ENCODE peak calls at places on chromosomes 3 and 15, in five cellular contexts. G, F, P, W and I are unnamed samples.

GRCh38 chr3:170749765-170750477 is 120.1 kb downstream of the RPL22L1 start:
- DNase-seq in G (no peak), W (no peak), F (no peak), P (no peak), I (no peak)

GRCh38 chr15:78083687-78084358 is 6.3 kb upstream of the TBC1D2B start:
- DNase-seq in F (no peak), G (peak; percentile 44), W (no peak), P (no peak), I (peak; percentile 56)

GRCh38 chr15:74338676-74339075 is 28.8 kb downstream of the CYP11A1 start:
- DNase-seq in F (no peak), W (no peak), G (no peak), P (no peak), I (no peak)

GRCh38 chr3:10529809-10530208 is 24.4 kb upstream of the ATP2B2 start:
- DNase-seq in F (no peak), W (no peak), G (peak; percentile 11), P (no peak), I (peak; percentile 6)

GRCh38 chr3:196989721-196990262 is 21.2 kb upstream of the PIGZ start:
- DNase-seq in F (no peak), W (no peak), G (peak; percentile 39), P (no peak), I (no peak)

GRCh38 chr3:134603480-134603879 is 47.3 kb downstream of the KY start:
- DNase-seq in F (no peak), P (no peak), G (no peak), W (no peak), I (no peak)

GRCh38 chr3:56826831-56827722 is 25.3 kb upstream of the ARHGEF3 start:
- DNase-seq in P (no peak), F (no peak), W (no peak), G (no peak), I (no peak)

GRCh38 chr3:49519266-49519665 is 35.0 kb upstream of the BSN start:
- DNase-seq in G (no peak), F (no peak), W (no peak), P (no peak), I (no peak)

GRCh38 chr3:35800960-35801459 is 161.7 kb downstream of the ARPP21 start:
- DNase-seq in W (no peak), F (no peak), G (no peak), P (no peak), I (no peak)

GRCh38 chr3:141699907-141700306 is 38.2 kb upstream of the RNF7 start:
- DNase-seq in G (no peak), P (no peak), F (no peak), W (no peak), I (no peak)

DNA sequence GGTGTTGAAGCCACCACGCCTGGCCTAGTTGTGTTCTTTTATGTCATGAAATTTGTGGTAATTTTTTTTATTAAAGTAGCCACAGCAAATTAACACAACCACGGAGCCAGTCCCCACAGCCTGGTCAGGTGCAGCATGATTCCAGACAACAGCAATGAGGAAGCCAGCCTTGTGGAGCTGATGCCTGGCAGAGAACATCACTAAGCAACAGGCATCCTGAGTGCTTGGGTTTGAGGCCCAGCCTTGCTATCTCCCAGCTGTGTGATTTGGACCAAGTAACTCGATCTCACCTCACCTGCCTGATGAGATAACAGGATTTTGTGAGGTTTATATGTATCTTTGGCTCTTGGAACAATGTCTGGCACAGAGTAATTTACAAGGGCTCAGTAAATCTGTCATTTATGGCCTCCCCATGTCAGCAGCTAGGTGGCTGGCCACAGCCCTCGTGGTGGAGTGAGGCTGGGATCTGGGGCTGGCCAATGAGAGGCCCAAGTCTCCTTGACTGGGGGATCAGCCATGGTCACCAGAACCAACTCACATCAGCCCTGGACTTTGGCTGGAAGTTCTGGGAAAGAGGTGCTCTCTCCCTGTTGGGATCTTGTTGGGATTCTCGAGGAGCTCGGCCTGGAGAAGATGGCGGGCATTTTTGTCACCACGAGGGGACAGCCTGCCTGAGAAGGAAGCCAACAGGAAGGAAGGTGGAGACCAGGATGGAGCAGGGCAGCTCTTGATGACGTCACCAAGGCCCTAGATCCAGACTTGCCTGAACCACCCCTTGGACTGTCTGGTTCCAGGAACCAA is 22.8 kb upstream of the FLNB start:
- DNase-seq in G (no peak), P (no peak), W (no peak), F (no peak), I (no peak)
- H3K4me1 ChIP-seq in G (peaks cover 20% of the 10 kb centered on the region), P (peaks cover 6% of the 10 kb centered on the region), W (no peaks in the 10 kb centered on the region), F (peaks cover 67% of the 10 kb centered on the region), I (peaks cover 10% of the 10 kb centered on the region)

GRCh38 chr3:151576524-151576923 is 115.7 kb upstream of the IGSF10 start:
- DNase-seq in W (no peak), G (no peak), F (no peak), P (no peak), I (no peak)

GRCh38 chr3:151581046-151581445 is 120.2 kb upstream of the IGSF10 start:
- DNase-seq in W (no peak), F (no peak), G (no peak), P (no peak), I (no peak)

GRCh38 chr3:151580592-151580991 is 119.7 kb upstream of the IGSF10 start:
- DNase-seq in W (no peak), G (no peak), P (no peak), F (no peak), I (no peak)

GRCh38 chr3:151578495-151578894 is 117.6 kb upstream of the IGSF10 start:
- DNase-seq in P (no peak), F (no peak), G (no peak), W (no peak), I (no peak)

GRCh38 chr3:151579571-151580270 is 118.9 kb upstream of the IGSF10 start:
- DNase-seq in F (no peak), P (no peak), W (no peak), G (no peak), I (no peak)
- H3K27ac ChIP-seq in F (no peak overlapping the region), P (no peak overlapping the region), W (no peak overlapping the region), G (no peak overlapping the region), I (no peak overlapping the region)

GRCh38 chr15:45662375-45662774 is 27.5 kb downstream of the SQOR start:
- DNase-seq in W (no peak), G (no peak), F (no peak), P (no peak), I (no peak)
- TF ChIP-seq CTCF in W (no peak), G (no peak), F (no peak), P (no peak), I (no peak)

GRCh38 chr3:146464783-146465182 is 4.6 kb downstream of the PLSCR2 start:
- DNase-seq in P (no peak), W (no peak), G (no peak), F (no peak), I (no peak)

GRCh38 chr3:146465713-146466465 is 3.5 kb downstream of the PLSCR2 start:
- DNase-seq in P (no peak), W (no peak), G (no peak), F (no peak), I (no peak)

GRCh38 chr3:146464005-146464595 is 5.3 kb downstream of the PLSCR2 start:
- DNase-seq in F (no peak), W (no peak), G (no peak), P (no peak), I (no peak)

GRCh38 chr3:146468234-146468931 is 978 bp downstream of the PLSCR2 start:
- DNase-seq in P (no peak), W (peak; percentile 20), F (no peak), G (no peak), I (peak; percentile 50)

GRCh38 chr3:146466596-146466995 is 2.8 kb downstream of the PLSCR2 start:
- DNase-seq in P (no peak), F (no peak), G (no peak), W (no peak), I (no peak)
- H3K4me1 ChIP-seq in P (no peaks in the 10 kb centered on the region), F (peaks cover 57% of the 10 kb centered on the region), G (no peaks in the 10 kb centered on the region), W (no peaks in the 10 kb centered on the region), I (no peaks in the 10 kb centered on the region)

GRCh38 chr15:31434418-31435255 is 108.0 kb downstream of the KLF13 start:
- DNase-seq in G (peak; percentile 93), W (peak; percentile 60), F (no peak), P (peak; percentile 36), I (peak; percentile 64)
- H3K27ac ChIP-seq in G (peak overlapping the region; percentile 94), W (peak overlapping the region; percentile 75), F (peak overlapping the region; percentile 57), P (peak overlapping the region; percentile 96), I (peak overlapping the region; percentile 69)